ENCODE peak calls at places on chromosomes 12 and 14, in six cellular contexts. V is T-helper 2 cell; A is effector memory CD4-positive, alpha-beta T cell; H is kidney tubule cell; O is GM04504; B is naive thymus-derived CD8-positive, alpha-beta T cell. M is an unnamed sample.

GRCh38 chr12:45663452-45663851 is 66.1 kb upstream of the ARID2 start:
- DNase-seq in O (no peak), H (no peak), B (no peak), V (no peak), A (no peak), M (no peak)

GRCh38 chr14:102949062-102949800 is 26.8 kb downstream of the AMN start:
- DNase-seq in V (no peak), H (peak; percentile 47), B (peak; percentile 74), O (peak; percentile 58), A (no peak), M (peak; percentile 11)

GRCh38 chr12:237026-237815 is 23.3 kb upstream of the SLC6A12 start:
- DNase-seq in B (no peak), O (no peak), H (no peak), A (no peak), V (no peak), M (no peak)

GRCh38 chr14:32254952-32255679 is 52.0 kb upstream of the RNU6-8 start:
- DNase-seq in B (peak; percentile 55), A (peak; percentile 16), O (peak; percentile 47), H (peak; percentile 74), V (peak; percentile 6), M (peak; percentile 66)

GRCh38 chr12:109551108-109551507 is 22.2 kb downstream of the MMAB start:
- DNase-seq in O (no peak), V (no peak), H (no peak), B (no peak), A (no peak), M (no peak)

GRCh38 chr14:91300957-91301356 is 56.5 kb upstream of the GPR68 start:
- DNase-seq in H (no peak), V (no peak), A (no peak), O (no peak), B (no peak), M (no peak)

GRCh38 chr14:23160924-23161522 is 22.4 kb downstream of the SLC7A8 start:
- DNase-seq in A (no peak), V (no peak), H (peak; percentile 79), B (no peak), O (peak; percentile 65), M (peak; percentile 23)

GRCh38 chr14:23009939-23010718 is at the start of gene C14orf93:
- DNase-seq in H (peak; percentile 74), O (no peak), B (peak; percentile 77), V (peak; percentile 53), A (peak; percentile 71), M (peak; percentile 70)

GRCh38 chr12:47636908-47637780 is 68.7 kb downstream of the RPAP3 start:
- DNase-seq in A (peak; percentile 32), H (peak; percentile 69), B (no peak), O (no peak), V (no peak), M (peak; percentile 39)

GRCh38 chr14:81164167-81164774 is 56.5 kb downstream of the GTF2A1 start:
- DNase-seq in B (peak; percentile 16), A (no peak), O (peak; percentile 46), H (peak; percentile 95), V (no peak), M (peak; percentile 86)